ENCODE peak calls at places on chromosomes 3 and 15, in five cellular contexts. H is IMR-90, O is H9, G is mesenchymal stem cell, J is H1. X is an unnamed sample.

GRCh38 chr15:33442449-33442848 is 131.7 kb downstream of the RYR3 start:
- DNase-seq in G (no peak), J (no peak), O (no peak), H (no peak), X (no peak)

GRCh38 chr3:194585880-194586281 is 47.3 kb downstream of the TMEM44 start:
- DNase-seq in H (no peak), O (no peak), G (no peak), J (no peak), X (no peak)

GRCh38 chr15:84886211-84886983 is 1.9 kb downstream of the SLC28A1 start:
- DNase-seq in O (no peak), G (no peak), H (no peak), J (no peak), X (no peak)

GRCh38 chr3:88462241-88462640 is 312.5 kb downstream of the C3orf38 start:
- DNase-seq in O (no peak), H (no peak), J (no peak), G (peak; percentile 17), X (no peak)

GRCh38 chr3:152322756-152323155 is 54.0 kb downstream of the MBNL1 start:
- DNase-seq in O (no peak), G (no peak), J (no peak), H (no peak), X (no peak)

GRCh38 chr3:26118165-26118564 is 328.3 kb downstream of the OXSM start:
- DNase-seq in J (peak; percentile 27), H (no peak), O (peak; percentile 67), G (no peak), X (no peak)

GRCh38 chr3:51408021-51408420 is 16.9 kb downstream of the RBM15B start:
- DNase-seq in O (no peak), H (no peak), J (no peak), G (no peak), X (no peak)

GRCh38 chr3:78140274-78140673 is 1100.4 kb downstream of the ROBO2 start:
- DNase-seq in G (peak; percentile 19), H (peak; percentile 27), O (no peak), J (no peak), X (no peak)

GRCh38 chr15:45919806-45920205 is 285.0 kb downstream of the SQOR start:
- DNase-seq in G (peak; percentile 75), J (no peak), H (peak; percentile 8), O (no peak), X (no peak)

GRCh38 chr3:138608322-138609214 is at the start of gene FAIM:
- DNase-seq in O (peak; percentile 64), J (no peak), H (peak; percentile 62), G (peak; percentile 70), X (peak; percentile 46)

GRCh38 chr15:84748274-84749110 is at the start of gene ZNF592:
- DNase-seq in G (peak; percentile 75), O (peak; percentile 69), J (no peak), H (peak; percentile 70), X (peak; percentile 64)

DNA sequence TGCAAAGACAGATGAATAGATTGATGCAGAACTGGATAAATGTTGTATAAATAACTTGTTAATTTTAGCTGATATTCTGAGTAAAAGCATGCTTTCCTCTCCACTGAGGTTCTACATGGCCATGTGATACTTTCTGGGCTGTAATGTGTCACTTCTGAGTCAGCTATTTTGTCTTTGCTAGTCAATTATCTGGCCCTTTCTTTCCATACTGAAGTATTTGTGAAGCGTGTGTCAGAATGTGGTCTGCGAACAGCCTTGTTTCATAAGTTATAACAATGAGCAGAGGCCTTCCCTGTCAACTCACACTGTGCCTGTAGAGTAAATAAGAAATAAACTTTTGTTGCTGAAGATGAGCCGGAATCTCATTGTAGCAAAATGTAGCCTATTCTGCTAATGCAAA is 1035.7 kb downstream of the PLOD2 start:
- DNase-seq in J (no peak), O (no peak), H (no peak), G (peak; percentile 11), X (no peak)
- H3K23ac ChIP-seq in J (no peak overlapping the region), O (no peak overlapping the region), H (no peak overlapping the region), G (no peak overlapping the region), X (no peak overlapping the region)

GRCh38 chr3:189303584-189303983 is 131.8 kb downstream of the TPRG1 start:
- DNase-seq in O (no peak), J (no peak), G (peak; percentile 49), H (no peak), X (no peak)
- H3K9ac ChIP-seq in O (no peak overlapping the region), J (no peak overlapping the region), G (no peak overlapping the region), H (no peak overlapping the region), X (no peak overlapping the region)

DNA sequence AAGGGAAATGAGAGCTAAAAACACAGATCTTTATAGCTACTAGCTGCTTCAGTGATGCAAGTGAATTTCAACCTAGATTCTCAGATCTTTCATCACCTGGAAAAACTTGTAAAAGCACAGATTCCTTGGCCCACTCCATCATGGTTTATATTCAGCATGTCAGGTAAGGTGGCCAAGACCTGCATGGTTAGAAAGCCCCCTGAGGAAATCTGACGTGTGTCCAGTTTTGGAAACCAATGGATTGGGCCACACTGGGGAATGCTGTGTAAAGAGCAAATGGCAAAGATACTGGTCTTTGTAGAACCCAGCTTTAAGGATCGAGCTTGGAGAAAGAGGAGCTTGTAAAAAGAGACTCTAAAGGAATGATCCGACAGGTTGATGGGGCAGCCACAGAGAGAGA is 397.0 kb upstream of the ARRDC4 start:
- DNase-seq in H (no peak), O (no peak), J (no peak), G (no peak), X (no peak)
- H2AK5ac ChIP-seq in H (no peak overlapping the region), O (no peak overlapping the region), J (no peak overlapping the region), G (no peak overlapping the region), X (no peak overlapping the region)

GRCh38 chr15:73681856-73682596 is 2.2 kb upstream of the CD276 start:
- DNase-seq in H (no peak), J (no peak), O (no peak), G (peak; percentile 77), X (no peak)

GRCh38 chr15:73685561-73685960 is 1.4 kb downstream of the CD276 start:
- DNase-seq in G (peak; percentile 65), H (peak; percentile 20), J (no peak), O (no peak), X (no peak)

GRCh38 chr15:73683257-73683623 is 943 bp upstream of the CD276 start:
- DNase-seq in H (no peak), J (no peak), G (no peak), O (no peak), X (no peak)

GRCh38 chr15:73682597-73683090 is 1.5 kb upstream of the CD276 start:
- DNase-seq in J (no peak), G (no peak), H (no peak), O (no peak), X (no peak)

GRCh38 chr15:73683624-73684536 is at the start of gene CD276:
- DNase-seq in O (peak; percentile 82), G (peak; percentile 91), H (peak; percentile 64), J (no peak), X (peak; percentile 80)
- H3K23ac ChIP-seq in O (no peak within 1 kb of the TSS), G (peak within 1 kb of the TSS; percentile 99), H (peak within 1 kb of the TSS; percentile 66), J (no peak within 1 kb of the TSS), X (peak within 1 kb of the TSS; percentile 94)

X was measured in neuronal stem cell.